ENCODE peak calls at places on chromosome 7, in nine cellular contexts. X is lower lobe of right lung, Q is hepatocyte, F is AG09309, M is endothelial cell, E is tibial nerve, C is psoas muscle, R is left ventricle myocardium inferior, J is spleen. W is an unnamed sample.

GRCh38 chr7:34486371-34486770 is 171.6 kb upstream of the NPSR1 start:
- DNase-seq in X (no peak), M (no peak), J (no peak), C (no peak), F (no peak), Q (no peak), E (no peak), R (no peak), W (no peak)

GRCh38 chr7:151014950-151015349 is 9.3 kb downstream of the ATG9B start:
- DNase-seq in J (no peak), E (no peak), R (no peak), F (no peak), C (no peak), M (no peak), X (no peak), Q (no peak), W (no peak)

GRCh38 chr7:6306471-6306870 is 34.0 kb upstream of the CYTH3 start:
- DNase-seq in R (no peak), J (no peak), F (no peak), C (no peak), Q (no peak), M (no peak), X (no peak), E (no peak), W (no peak)

GRCh38 chr7:13024323-13024722 is 336.9 kb downstream of the ARL4A start:
- DNase-seq in X (no peak), J (no peak), R (no peak), E (no peak), M (no peak), F (no peak), C (no peak), Q (no peak), W (no peak)

GRCh38 chr7:23873306-23873705 is 163.3 kb downstream of the STK31 start:
- DNase-seq in C (no peak), Q (no peak), X (no peak), E (no peak), M (no peak), J (no peak), F (no peak), R (no peak), W (no peak)

GRCh38 chr7:122803323-122803722 is 82.9 kb downstream of the CADPS2 start:
- DNase-seq in C (no peak), R (no peak), X (no peak), J (no peak), Q (peak), E (no peak), M (peak), F (no peak), W (no peak)

GRCh38 chr7:107394831-107395230 is 75.0 kb upstream of the GPR22 start:
- DNase-seq in Q (no peak), X (no peak), E (no peak), J (no peak), F (peak), C (no peak), R (no peak), M (no peak), W (no peak)

GRCh38 chr7:127677433-127678230 is 25.6 kb downstream of the SND1 start:
- DNase-seq in R (no peak), J (no peak), E (no peak), M (no peak), C (no peak), F (no peak), X (no peak), Q (no peak), W (no peak)

GRCh38 chr7:19772323-19772722 is 1.1 kb downstream of the TMEM196 start:
- DNase-seq in M (no peak), E (no peak), R (no peak), F (no peak), C (no peak), J (no peak), Q (no peak), X (no peak), W (no peak)

GRCh38 chr7:42400961-42401360 is 164.0 kb upstream of the GLI3 start:
- DNase-seq in C (no peak), Q (no peak), X (no peak), F (no peak), J (no peak), R (no peak), E (no peak), M (no peak), W (no peak)

GRCh38 chr7:5701085-5701914 is 80.2 kb downstream of the RNF216 start:
- DNase-seq in E (no peak), F (no peak), R (no peak), X (no peak), Q (no peak), J (no peak), C (no peak), M (no peak), W (no peak)

GRCh38 chr7:121449304-121449703 is 53.2 kb upstream of the FAM3C start:
- DNase-seq in F (no peak), J (no peak), C (no peak), E (no peak), X (no peak), R (no peak), Q (peak), M (no peak), W (no peak)

GRCh38 chr7:90119178-90119971 is 34.9 kb upstream of the STEAP1 start:
- DNase-seq in E (no peak), J (peak), X (peak), M (peak), C (peak), Q (peak), R (peak), F (no peak), W (peak)

GRCh38 chr7:120395526-120396019 is 122.6 kb downstream of the KCND2 start:
- DNase-seq in M (no peak), C (no peak), J (no peak), X (no peak), E (no peak), F (no peak), Q (no peak), R (no peak), W (no peak)

GRCh38 chr7:12317675-12318074 is 86.0 kb downstream of the VWDE start:
- DNase-seq in E (no peak), M (no peak), Q (no peak), C (no peak), X (no peak), F (no peak), R (no peak), J (no peak), W (no peak)

GRCh38 chr7:44307301-44307900 is 18.0 kb downstream of the CAMK2B start:
- DNase-seq in C (peak), R (no peak), Q (no peak), J (no peak), X (no peak), F (no peak), M (no peak), E (no peak), W (no peak)

GRCh38 chr7:39184387-39184786 is 206.7 kb downstream of the POU6F2 start:
- DNase-seq in F (no peak), X (no peak), C (no peak), R (no peak), E (no peak), Q (peak), M (no peak), J (no peak), W (no peak)

GRCh38 chr7:69399038-69399800 is 199.1 kb upstream of the AUTS2 start:
- DNase-seq in E (no peak), M (no peak), F (peak), R (no peak), Q (no peak), J (peak), C (no peak), X (no peak), W (no peak)

GRCh38 chr7:21719846-21720245 is 177.0 kb downstream of the DNAH11 start:
- DNase-seq in Q (no peak), R (no peak), X (no peak), F (no peak), E (no peak), M (no peak), C (no peak), J (no peak), W (no peak)

GRCh38 chr7:21717323-21717722 is 174.5 kb downstream of the DNAH11 start:
- DNase-seq in C (no peak), X (no peak), J (no peak), F (no peak), E (no peak), M (no peak), Q (no peak), R (no peak), W (no peak)

GRCh38 chr7:21724562-21724961 is 181.7 kb downstream of the DNAH11 start:
- DNase-seq in Q (no peak), M (no peak), C (no peak), X (no peak), E (no peak), J (no peak), R (no peak), F (no peak), W (no peak)

GRCh38 chr7:21722371-21722770 is 179.5 kb downstream of the DNAH11 start:
- DNase-seq in J (no peak), R (no peak), C (no peak), F (no peak), Q (no peak), E (no peak), X (no peak), M (no peak), W (no peak)
- TF ChIP-seq CTCF in J (no peak), R (peak), C (peak), F (no peak), Q (no peak), E (no peak), X (no peak), M (peak), W (peak)

DNA sequence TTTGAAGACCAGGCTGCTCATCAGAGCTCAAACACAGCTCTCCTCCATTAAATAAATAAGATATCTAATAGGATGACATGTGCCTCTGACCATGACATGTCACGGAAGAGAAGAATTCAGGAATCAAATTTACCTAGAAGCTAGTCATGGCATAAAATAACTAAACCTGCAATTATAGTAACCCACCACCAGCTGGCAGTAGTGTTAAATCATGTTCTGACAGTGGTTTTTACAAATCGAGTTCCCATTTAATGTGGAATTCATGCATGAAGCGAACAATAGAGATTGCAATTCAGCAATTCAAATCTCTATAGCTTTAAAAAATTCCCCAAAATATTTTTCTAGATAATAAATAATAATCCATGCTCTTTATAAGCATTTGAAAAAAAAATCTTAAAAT is 74.6 kb upstream of the IKZF1 start:
- DNase-seq in C (no peak), J (no peak), Q (no peak), R (no peak), M (no peak), E (no peak), X (no peak), F (no peak), W (no peak)
- TF ChIP-seq CTCF in C (no peak), J (peak), Q (peak), R (peak), M (peak), E (no peak), X (peak), F (peak), W (peak)

GRCh38 chr7:103425177-103425576 is 20.8 kb downstream of the SLC26A5 start:
- DNase-seq in R (no peak), J (no peak), E (no peak), C (no peak), M (no peak), X (no peak), F (no peak), Q (no peak), W (no peak)
- TF ChIP-seq CTCF in R (no peak), J (no peak), E (no peak), C (no peak), M (no peak), X (no peak), F (no peak), Q (no peak), W (no peak)

DNA sequence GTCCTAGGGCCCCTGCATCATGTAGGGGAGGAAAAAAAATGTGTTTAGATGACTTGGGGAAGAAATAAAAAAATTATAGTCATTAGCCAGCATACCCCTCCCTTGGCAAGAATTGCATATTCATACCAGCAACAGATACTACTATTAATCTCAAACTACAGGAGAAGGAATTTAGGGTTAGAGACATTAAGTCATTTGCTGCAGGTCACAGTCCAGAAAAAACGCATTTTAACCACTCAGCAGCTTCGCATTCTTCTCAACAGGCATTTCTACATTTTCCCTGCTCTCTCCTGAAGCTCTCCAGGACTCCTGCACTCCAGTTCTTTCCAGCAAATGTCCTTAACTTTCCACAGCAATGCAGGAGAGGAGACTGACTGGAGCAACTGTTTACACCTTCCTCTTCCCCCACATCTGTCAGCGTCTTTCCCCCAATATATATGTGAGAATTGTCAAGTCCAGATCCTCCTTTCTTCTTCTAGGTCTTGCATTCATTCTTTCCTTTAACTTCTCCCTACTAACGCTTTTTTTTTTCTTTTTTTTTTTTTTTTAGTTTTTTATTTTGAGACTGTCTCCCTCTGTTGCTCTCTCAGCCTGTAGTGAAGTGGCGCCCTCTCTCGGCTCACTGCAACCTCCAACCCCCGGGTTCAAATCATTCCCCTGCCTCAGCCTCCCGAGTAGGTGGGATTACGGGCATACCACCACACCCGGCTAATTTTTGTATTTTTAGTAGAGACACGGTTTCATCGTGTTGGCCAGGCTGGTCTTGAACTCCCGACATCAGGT is 35.6 kb downstream of the PRPS1L1 start:
- DNase-seq in E (no peak), F (no peak), X (no peak), C (no peak), R (no peak), Q (no peak), M (peak), J (no peak), W (no peak)
- TF ChIP-seq CTCF in E (no peak), F (peak), X (peak), C (peak), R (peak), Q (peak), M (peak), J (no peak), W (peak)

GRCh38 chr7:129828078-129828762 is 124.5 kb downstream of the UBE2H start:
- DNase-seq in F (no peak), E (no peak), X (no peak), C (no peak), M (no peak), Q (no peak), R (no peak), J (no peak), W (no peak)

GRCh38 chr7:129825554-129826267 is 127.0 kb downstream of the UBE2H start:
- DNase-seq in R (peak), J (peak), F (no peak), C (peak), E (peak), Q (peak), X (peak), M (peak), W (no peak)

GRCh38 chr7:129824291-129825004 is 128.3 kb downstream of the UBE2H start:
- DNase-seq in F (no peak), E (no peak), J (peak), Q (no peak), R (no peak), M (no peak), C (no peak), X (no peak), W (no peak)

GRCh38 chr7:129827467-129827990 is 125.2 kb downstream of the UBE2H start:
- DNase-seq in F (no peak), E (no peak), R (no peak), X (no peak), J (no peak), M (no peak), Q (no peak), C (no peak), W (no peak)

DNA sequence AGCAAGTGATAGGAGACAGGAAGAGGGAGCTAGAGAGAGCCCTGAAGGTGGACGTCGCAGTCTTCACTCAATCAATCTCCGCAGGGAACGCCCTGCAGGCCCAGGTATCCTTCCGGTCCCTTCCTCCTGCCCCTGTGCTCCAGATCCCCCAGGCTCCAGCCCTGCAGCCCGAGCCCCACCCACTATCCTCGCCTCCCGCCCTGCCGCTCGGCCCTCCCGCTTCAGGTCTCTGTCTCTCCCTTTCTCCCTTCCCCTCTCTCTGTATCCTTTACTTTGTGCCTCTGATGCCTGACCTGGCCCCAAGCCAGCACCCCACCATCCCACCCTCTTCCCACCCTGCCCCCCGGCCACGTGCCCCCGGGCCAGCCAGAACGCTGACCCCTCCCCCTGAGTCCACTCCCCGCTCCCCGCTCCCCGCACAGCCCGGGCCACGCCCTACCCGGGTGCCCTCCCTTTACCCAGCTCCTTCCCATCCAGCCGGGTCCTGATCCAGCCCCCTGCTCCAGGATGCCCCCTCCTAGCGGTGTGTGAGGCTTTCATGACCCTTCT is 127.7 kb downstream of the UBE2H start:
- DNase-seq in M (peak), X (peak), F (no peak), C (peak), J (peak), Q (peak), R (peak), E (no peak), W (peak)
- TF ChIP-seq CTCF in M (no peak), X (no peak), F (peak), C (no peak), J (no peak), Q (no peak), R (peak), E (peak), W (peak)

W was measured in chondrocyte.